ENCODE peak calls at places on chromosomes 4 and X, in ten cellular contexts. T is tibial nerve, N is A673, A is left ventricle myocardium inferior, J is IMR-90, P is body of pancreas, V is OCI-LY7, D is upper lobe of left lung, F is heart left ventricle, Z is colonic mucosa. E is an unnamed sample. For H3K4me1, the result is how much of the 10 kb centered on the place peaks cover.

GRCh38 chrX:150773634-150774033 is 80.4 kb downstream of the MTMR1 start:
- DNase-seq in T (no peak), N (no peak), A (no peak), J (no peak), P (no peak), V (no peak), D (no peak), F (no peak), Z (peak), E (no peak)

GRCh38 chr4:102531441-102531840 is 30.3 kb downstream of the NFKB1 start:
- DNase-seq in T (no peak), N (peak), A (no peak), J (peak), P (no peak), V (no peak), D (no peak), F (no peak), Z (no peak), E (no peak)

GRCh38 chr4:142984871-142985585 is 138.9 kb upstream of the INPP4B start:
- DNase-seq in T (no peak), N (peak), A (no peak), J (peak), P (no peak), V (peak), D (no peak), F (no peak), Z (peak), E (no peak)

GRCh38 chr4:6724461-6725111 is 8.6 kb downstream of the BLOC1S4 start:
- DNase-seq in T (no peak), N (no peak), A (no peak), J (peak), P (peak), V (no peak), D (no peak), F (no peak), Z (no peak), E (no peak)

GRCh38 chrX:74613350-74614192 is 853 bp downstream of the RLIM start:
- DNase-seq in T (no peak), N (peak), A (no peak), J (peak), P (peak), V (peak), D (no peak), F (no peak), Z (peak), E (no peak)

GRCh38 chr4:83107636-83108035 is 6.9 kb downstream of the PLAC8 start:
- DNase-seq in T (no peak), N (no peak), A (no peak), J (no peak), P (no peak), V (no peak), D (no peak), F (no peak), Z (no peak), E (no peak)

GRCh38 chr4:102493794-102494193 is 7.4 kb upstream of the NFKB1 start:
- DNase-seq in T (no peak), N (no peak), A (no peak), J (no peak), P (no peak), V (no peak), D (no peak), F (no peak), Z (peak), E (no peak)

GRCh38 chr4:17095771-17096170 is 197.3 kb upstream of the LDB2 start:
- DNase-seq in T (no peak), N (peak), A (no peak), J (no peak), P (no peak), V (no peak), D (no peak), F (no peak), Z (no peak), E (no peak)

GRCh38 chr4:42954925-42955669 is 62.6 kb downstream of the GRXCR1 start:
- DNase-seq in T (no peak), N (no peak), A (peak), J (no peak), P (no peak), V (no peak), D (no peak), F (peak), Z (no peak), E (no peak)

GRCh38 chr4:102819588-102820365 is 7.6 kb downstream of the UBE2D3 start:
- DNase-seq in T (no peak), N (no peak), A (no peak), J (peak), P (no peak), V (no peak), D (no peak), F (no peak), Z (no peak), E (no peak)

GRCh38 chr4:95371457-95372179 is 177.2 kb downstream of the UNC5C start:
- DNase-seq in T (no peak), N (peak), A (no peak), J (no peak), P (no peak), V (no peak), D (no peak), F (no peak), Z (no peak), E (no peak)

GRCh38 chrX:150038356-150038755 is 100.1 kb upstream of the EOLA2 start:
- DNase-seq in T (no peak), N (peak), A (no peak), J (no peak), P (no peak), V (no peak), D (no peak), F (no peak), Z (no peak), E (no peak)

GRCh38 chrX:100410083-100410590 is at the start of gene PCDH19:
- DNase-seq in T (peak), N (peak), A (peak), J (peak), P (peak), V (no peak), D (no peak), F (peak), Z (peak), E (no peak)

GRCh38 chr4:143083811-143084472 is 100.8 kb upstream of the USP38 start:
- DNase-seq in T (no peak), N (peak), A (no peak), J (no peak), P (no peak), V (no peak), D (no peak), F (no peak), Z (no peak), E (no peak)

GRCh38 chrX:17773221-17773876 is 36.1 kb downstream of the SCML1 start:
- DNase-seq in T (no peak), N (no peak), A (no peak), J (no peak), P (no peak), V (no peak), D (no peak), F (no peak), Z (no peak), E (no peak)

GRCh38 chr4:726816-727215 is 21.2 kb downstream of the PCGF3 start:
- DNase-seq in T (no peak), N (no peak), A (no peak), J (no peak), P (no peak), V (no peak), D (no peak), F (no peak), Z (no peak), E (no peak)

GRCh38 chr4:72567036-72567435 is 2.0 kb downstream of the ADAMTS3 start:
- DNase-seq in T (no peak), N (no peak), A (no peak), J (no peak), P (no peak), V (no peak), D (no peak), F (no peak), Z (no peak), E (no peak)

GRCh38 chrX:20442597-20442996 is 175.9 kb upstream of the RPS6KA3 start:
- DNase-seq in T (peak), N (peak), A (peak), J (peak), P (peak), V (peak), D (peak), F (peak), Z (peak), E (no peak)

GRCh38 chr4:185247151-185247550 is 37.8 kb downstream of the SNX25 start:
- DNase-seq in T (no peak), N (no peak), A (no peak), J (no peak), P (no peak), V (no peak), D (no peak), F (no peak), Z (no peak), E (no peak)

GRCh38 chr4:158624889-158625478 is 46.7 kb downstream of the C4orf46 start:
- DNase-seq in T (no peak), N (peak), A (no peak), J (peak), P (peak), V (peak), D (no peak), F (no peak), Z (peak), E (no peak)

GRCh38 chr4:116323606-116324005 is 761.8 kb downstream of the TRAM1L1 start:
- DNase-seq in T (no peak), N (no peak), A (no peak), J (no peak), P (no peak), V (no peak), D (no peak), F (no peak), Z (no peak), E (no peak)

GRCh38 chrX:47568656-47569295 is 7.8 kb downstream of the ARAF start:
- DNase-seq in T (no peak), N (peak), A (no peak), J (no peak), P (no peak), V (peak), D (no peak), F (no peak), Z (no peak), E (no peak)

DNA sequence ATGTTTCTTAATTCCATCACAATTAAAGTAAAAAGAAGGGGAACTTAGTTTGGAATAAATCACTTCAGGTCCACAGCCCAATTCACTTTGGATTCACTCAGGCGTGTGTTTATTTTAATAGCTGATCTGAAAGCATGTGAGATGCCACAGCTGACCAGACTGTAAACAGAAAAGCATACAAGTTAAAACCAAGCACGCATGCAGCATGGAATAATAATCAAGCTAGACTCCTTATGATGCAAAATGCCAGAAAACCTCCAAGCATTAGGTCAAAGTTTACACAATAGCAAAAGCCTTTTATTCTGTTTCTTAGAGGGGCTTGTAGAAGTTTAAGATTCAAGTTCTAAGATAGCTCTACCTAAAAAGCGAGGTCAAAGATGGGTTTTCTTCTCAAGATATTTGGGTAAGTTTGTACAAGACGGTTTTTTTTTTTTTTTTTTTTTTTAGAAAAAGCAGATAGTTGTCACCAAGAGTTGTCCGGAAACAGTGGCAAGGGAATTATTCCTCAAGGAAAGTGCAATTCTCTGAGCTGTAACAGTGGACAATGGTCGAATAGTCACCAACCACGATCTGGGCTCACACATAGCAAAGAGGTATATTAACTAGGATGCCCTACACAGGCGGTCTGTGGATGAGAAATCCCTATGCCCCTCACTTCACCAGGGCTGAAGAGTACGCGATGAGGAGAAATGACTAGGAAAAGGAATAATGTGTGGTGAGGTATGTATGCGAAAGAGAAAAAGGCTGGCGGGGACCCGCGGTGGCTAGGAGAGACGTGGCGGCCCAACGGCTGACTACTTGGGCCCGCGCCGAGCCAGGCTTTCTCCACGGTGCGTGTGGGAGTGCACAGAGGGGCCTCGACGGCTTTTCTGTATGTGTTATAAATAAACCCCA is 680 bp upstream of the PRRG1 start:
- DNase-seq in T (no peak), N (no peak), A (no peak), J (peak), P (no peak), V (no peak), D (no peak), F (no peak), Z (no peak), E (no peak)
- H3K27ac ChIP-seq in T (peak), N (no peak), A (peak), J (peak), P (no peak), V (no peak), D (peak), F (peak), Z (peak), E (peak)

GRCh38 chrX:154735695-154736393 is 15.0 kb downstream of the GAB3 start:
- DNase-seq in T (no peak), N (no peak), A (peak), J (peak), P (peak), V (no peak), D (peak), F (peak), Z (no peak), E (peak)
- H3K4me1 ChIP-seq in T (under half), N (under half), A (half or more), J (under half), P (under half), V (under half), D (half or more), F (under half), Z (under half), E (half or more)

GRCh38 chr4:53620956-53621355 is 29.7 kb upstream of the LNX1 start:
- DNase-seq in T (no peak), N (no peak), A (no peak), J (no peak), P (no peak), V (no peak), D (no peak), F (no peak), Z (no peak), E (no peak)
- TF ChIP-seq CTCF in T (no peak), N (peak), A (no peak), J (no peak), P (no peak), V (no peak), D (no peak), F (no peak), Z (no peak), E (no peak)

GRCh38 chrX:130902783-130903613 is at the start of gene ENOX2:
- DNase-seq in T (peak), N (peak), A (peak), J (peak), P (peak), V (peak), D (peak), F (peak), Z (peak), E (peak)
- H3K27ac ChIP-seq in T (peak), N (peak), A (peak), J (peak), P (peak), V (no peak), D (peak), F (peak), Z (peak), E (peak)

GRCh38 chr4:152256996-152257395 is 278.9 kb downstream of the FBXW7 start:
- DNase-seq in T (no peak), N (no peak), A (no peak), J (no peak), P (no peak), V (no peak), D (no peak), F (no peak), Z (no peak), E (no peak)
- H3K4me1 ChIP-seq in T (under half), N (under half), A (under half), J (under half), P (under half), V (under half), D (under half), F (under half), Z (under half), E (under half)

DNA sequence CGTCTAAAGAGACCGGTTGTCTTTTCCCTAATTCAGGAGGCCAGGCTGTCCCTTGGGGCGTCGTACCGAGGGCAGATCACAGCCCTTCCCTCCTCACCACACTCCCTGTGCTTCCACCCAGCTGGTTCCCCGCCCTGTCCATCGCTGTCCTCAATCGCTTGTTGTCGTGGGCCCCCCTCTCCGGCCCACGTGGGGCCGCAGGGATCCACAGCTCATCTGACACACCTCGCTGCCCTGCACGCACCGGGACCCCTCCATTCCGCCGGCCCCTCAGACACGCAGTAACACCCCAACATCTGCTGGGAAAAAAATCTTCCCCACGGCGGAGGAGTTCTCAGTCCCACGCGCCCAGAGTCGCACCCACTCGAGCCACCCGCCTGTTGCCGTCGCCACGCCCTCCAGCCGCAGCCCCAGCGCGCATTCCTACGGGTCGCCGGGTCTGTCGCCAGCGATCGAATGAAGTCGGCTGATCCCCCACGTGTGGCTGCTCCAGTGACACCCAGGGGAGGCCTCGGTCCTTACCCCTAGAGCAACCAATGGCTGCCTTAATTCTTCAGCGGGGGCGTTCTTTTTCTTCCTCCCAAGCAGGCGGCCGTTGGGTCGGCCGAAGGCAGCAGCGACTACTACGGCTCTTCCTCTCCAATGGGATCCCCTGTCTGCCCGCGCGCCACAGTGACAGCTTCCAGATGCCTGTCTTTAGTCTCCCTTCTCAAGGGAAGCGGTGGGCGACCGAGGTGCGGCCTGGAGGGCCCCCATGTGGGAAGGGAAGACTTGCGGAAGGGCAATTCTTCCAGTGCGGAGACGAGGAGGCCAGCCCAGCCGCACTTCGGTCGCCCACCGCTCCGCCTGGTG is 885 bp upstream of the SEPTIN11 start:
- DNase-seq in T (peak), N (peak), A (peak), J (peak), P (peak), V (peak), D (peak), F (peak), Z (peak), E (no peak)
- TF ChIP-seq CTCF in T (no peak), N (no peak), A (no peak), J (peak), P (no peak), V (no peak), D (no peak), F (no peak), Z (no peak), E (no peak)

GRCh38 chr4:8220661-8221446 is 21.8 kb downstream of the SH3TC1 start:
- DNase-seq in T (no peak), N (no peak), A (no peak), J (no peak), P (no peak), V (no peak), D (no peak), F (no peak), Z (no peak), E (no peak)
- H3K27ac ChIP-seq in T (no peak), N (peak), A (no peak), J (no peak), P (no peak), V (no peak), D (peak), F (peak), Z (no peak), E (no peak)

GRCh38 chr4:65789850-65790249 is 119.6 kb upstream of the EPHA5 start:
- DNase-seq in T (no peak), N (no peak), A (no peak), J (no peak), P (no peak), V (no peak), D (no peak), F (no peak), Z (no peak), E (no peak)

GRCh38 chr4:65791111-65791806 is 121.0 kb upstream of the EPHA5 start:
- DNase-seq in T (no peak), N (no peak), A (no peak), J (no peak), P (no peak), V (no peak), D (no peak), F (no peak), Z (no peak), E (no peak)

GRCh38 chr4:65789341-65789740 is 119.1 kb upstream of the EPHA5 start:
- DNase-seq in T (no peak), N (no peak), A (no peak), J (no peak), P (no peak), V (no peak), D (no peak), F (no peak), Z (no peak), E (no peak)

DNA sequence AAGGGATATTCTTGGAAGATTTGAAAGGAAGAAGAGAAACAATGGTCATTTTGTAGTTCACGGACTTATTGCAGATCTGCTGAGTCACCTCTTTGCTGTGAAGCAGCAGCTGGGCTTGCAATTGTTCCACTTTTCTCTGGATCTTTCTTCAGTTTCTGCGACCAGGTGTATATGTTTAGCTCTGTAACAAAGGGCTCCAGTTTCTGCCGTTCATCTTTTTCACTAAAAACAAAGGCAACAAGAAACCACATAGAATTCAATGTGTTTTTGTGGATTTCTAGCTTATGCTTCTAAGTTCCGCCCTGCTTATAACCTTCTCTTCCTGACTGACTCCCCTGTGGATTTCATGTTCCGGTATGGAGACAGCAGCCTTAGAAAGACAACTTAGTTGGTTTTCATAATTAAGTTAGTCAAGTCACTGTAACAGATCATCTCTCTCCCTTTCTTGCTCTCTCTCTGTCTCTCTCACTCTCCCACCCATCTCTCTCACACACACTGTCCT is 121.6 kb upstream of the EPHA5 start:
- DNase-seq in T (no peak), N (peak), A (no peak), J (no peak), P (no peak), V (no peak), D (no peak), F (no peak), Z (no peak), E (no peak)
- H3K4me1 ChIP-seq in T (under half), N (under half), A (under half), J (under half), P (under half), V (under half), D (under half), F (under half), Z (under half), E (under half)

GRCh38 chr4:10893417-10893816 is 208.8 kb upstream of the CLNK start:
- DNase-seq in T (no peak), N (no peak), A (no peak), J (no peak), P (no peak), V (peak), D (no peak), F (no peak), Z (no peak), E (no peak)
- TF ChIP-seq CTCF in T (no peak), N (no peak), A (peak), J (peak), P (peak), V (peak), D (no peak), F (no peak), Z (no peak), E (no peak)

GRCh38 chrX:102832661-102833060 is 104.4 kb upstream of the RAB40AL start:
- DNase-seq in T (no peak), N (no peak), A (no peak), J (peak), P (no peak), V (no peak), D (no peak), F (no peak), Z (no peak), E (no peak)
- H3K27ac ChIP-seq in T (no peak), N (no peak), A (no peak), J (peak), P (no peak), V (no peak), D (no peak), F (no peak), Z (no peak), E (no peak)